ENCODE peak calls at places on chromosomes 2 and 18, in ten cellular contexts. D is BE2C, Z is hepatocyte, A is psoas muscle, U is body of pancreas, V is sigmoid colon, R is mucosa of descending colon, Y is A549, G is fibroblast of lung, K is spleen. O is an unnamed sample. For H3K4me1, the result is how much of the 10 kb centered on the place peaks cover.

GRCh38 chr2:10009811-10010781 is 33.3 kb upstream of the KLF11 start:
- DNase-seq in D (peak), Z (no peak), V (peak), G (peak), A (peak), R (peak), U (peak), K (peak), Y (no peak), O (no peak)

GRCh38 chr2:1990151-1990589 is 245.9 kb upstream of the PXDN start:
- DNase-seq in U (no peak), Y (no peak), K (no peak), R (no peak), D (no peak), Z (no peak), G (no peak), V (no peak), A (no peak), O (no peak)

GRCh38 chr2:224278531-224278930 is 123.4 kb downstream of the FAM124B start:
- DNase-seq in R (no peak), U (no peak), A (no peak), V (no peak), K (no peak), Z (no peak), G (peak), Y (no peak), D (no peak), O (no peak)

GRCh38 chr2:234241656-234242445 is 191.3 kb downstream of the SPP2 start:
- DNase-seq in D (peak), Y (peak), R (no peak), U (no peak), K (no peak), G (peak), A (no peak), Z (no peak), V (no peak), O (no peak)

GRCh38 chr2:234690569-234691225 is 193.8 kb upstream of the ARL4C start:
- DNase-seq in Z (no peak), G (peak), R (no peak), U (no peak), V (no peak), D (peak), Y (no peak), K (no peak), A (no peak), O (no peak)

GRCh38 chr2:23564618-23564967 is 179.6 kb downstream of the KLHL29 start:
- DNase-seq in Y (no peak), Z (no peak), K (no peak), G (peak), A (no peak), D (no peak), U (no peak), R (no peak), V (no peak), O (no peak)

GRCh38 chr2:187783446-187783845 is 229.2 kb upstream of the TFPI start:
- DNase-seq in R (no peak), A (no peak), G (no peak), Y (peak), V (no peak), K (no peak), Z (no peak), U (no peak), D (no peak), O (no peak)

GRCh38 chr2:215617060-215617824 is 181.4 kb upstream of the FN1 start:
- DNase-seq in Y (peak), Z (no peak), V (no peak), D (no peak), U (no peak), K (no peak), A (no peak), G (no peak), R (no peak), O (peak)

GRCh38 chr2:15548974-15549373 is 12.2 kb downstream of the NBAS start:
- DNase-seq in Z (no peak), A (no peak), D (no peak), V (no peak), Y (no peak), K (no peak), R (no peak), U (no peak), G (no peak), O (no peak)

GRCh38 chr2:106144621-106145331 is 49.3 kb downstream of the UXS1 start:
- DNase-seq in V (no peak), Y (no peak), K (no peak), Z (no peak), R (no peak), A (no peak), D (no peak), G (peak), U (no peak), O (no peak)

GRCh38 chr2:6877402-6878305 is at the start of gene RSAD2:
- DNase-seq in G (peak), D (no peak), A (no peak), V (no peak), Z (peak), R (peak), U (peak), K (peak), Y (no peak), O (no peak)

GRCh38 chr2:239328306-239329191 is 72.3 kb downstream of the HDAC4 start:
- DNase-seq in Y (no peak), K (no peak), V (peak), U (peak), G (peak), R (no peak), Z (peak), D (peak), A (peak), O (no peak)

GRCh38 chr2:71734620-71735019 is 281.3 kb downstream of the DYSF start:
- DNase-seq in R (no peak), Y (no peak), K (no peak), G (no peak), D (no peak), A (no peak), V (no peak), Z (no peak), U (no peak), O (no peak)

GRCh38 chr2:150450765-150451164 is 36.7 kb downstream of the RND3 start:
- DNase-seq in R (no peak), U (no peak), G (no peak), Z (no peak), V (no peak), Y (no peak), K (no peak), D (no peak), A (no peak), O (no peak)

GRCh38 chr2:69915050-69915945 is at the start of gene MXD1:
- DNase-seq in K (peak), U (peak), V (no peak), G (no peak), R (peak), Y (no peak), D (peak), A (peak), Z (peak), O (peak)

GRCh38 chr2:175880-176800 is 87.7 kb downstream of the SH3YL1 start:
- DNase-seq in U (no peak), Y (no peak), V (no peak), R (peak), K (no peak), D (no peak), G (no peak), A (no peak), Z (peak), O (no peak)

DNA sequence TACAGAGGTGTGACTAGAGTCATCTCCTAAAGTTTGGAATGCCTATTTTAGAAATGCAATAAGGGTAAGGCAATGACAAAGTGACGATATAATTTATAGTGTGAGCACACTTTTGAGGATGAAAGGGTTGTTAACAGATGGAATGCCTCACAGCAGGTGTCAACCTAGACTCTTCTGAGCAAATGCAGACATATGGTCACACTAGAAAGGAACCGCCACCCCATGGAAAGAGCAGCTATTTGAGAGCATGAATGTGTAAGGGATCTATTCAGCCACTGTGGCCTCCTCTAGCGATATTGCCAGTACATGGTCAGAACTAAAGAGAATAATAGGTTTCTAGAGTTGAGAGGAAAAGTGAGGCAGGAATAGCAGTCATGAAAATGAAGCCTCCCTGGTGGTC is 18.5 kb downstream of the DSG2 start:
- DNase-seq in K (no peak), V (no peak), Z (no peak), R (no peak), Y (no peak), G (no peak), D (no peak), A (no peak), U (no peak), O (no peak)
- TF ChIP-seq CTCF in K (no peak), V (no peak), Z (no peak), R (no peak), Y (no peak), G (no peak), D (no peak), A (no peak), U (no peak), O (no peak)

DNA sequence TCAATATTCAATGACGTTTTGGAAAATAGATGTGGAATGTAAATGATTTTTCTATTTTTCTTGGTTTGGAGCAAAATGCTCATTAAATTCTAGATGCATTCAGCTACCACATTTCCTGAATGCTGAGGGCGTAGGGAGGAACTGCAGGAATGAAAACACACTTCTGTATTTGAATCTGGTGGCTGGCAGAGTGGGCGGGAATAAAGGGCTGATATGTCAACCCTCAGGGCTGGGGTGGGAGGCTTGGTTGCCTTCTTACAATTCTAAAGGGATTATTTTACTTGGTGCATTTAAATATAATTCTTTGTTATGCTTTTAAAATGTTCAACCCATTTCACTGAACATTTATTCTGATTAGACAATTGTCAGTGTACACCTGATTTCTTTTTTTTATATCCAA is 26.6 kb downstream of the MYO3B start:
- DNase-seq in D (no peak), K (no peak), Z (no peak), V (no peak), U (no peak), R (no peak), Y (no peak), G (no peak), A (no peak), O (no peak)
- H3K4me3 ChIP-seq in D (no peak), K (no peak), Z (no peak), V (no peak), U (no peak), R (no peak), Y (no peak), G (no peak), A (no peak), O (no peak)

GRCh38 chr2:20186855-20187187 is 38.1 kb downstream of the SDC1 start:
- DNase-seq in G (no peak), Y (no peak), A (no peak), R (no peak), U (no peak), Z (no peak), V (no peak), D (no peak), K (no peak), O (no peak)

GRCh38 chr2:20187331-20187730 is 37.6 kb downstream of the SDC1 start:
- DNase-seq in Y (no peak), D (no peak), R (no peak), G (no peak), Z (no peak), V (no peak), U (no peak), K (no peak), A (no peak), O (no peak)

GRCh38 chr2:20188851-20189250 is 36.1 kb downstream of the SDC1 start:
- DNase-seq in R (no peak), G (no peak), Z (no peak), D (no peak), A (no peak), K (no peak), U (no peak), Y (no peak), V (no peak), O (no peak)

GRCh38 chr2:20189299-20189931 is 35.5 kb downstream of the SDC1 start:
- DNase-seq in A (no peak), R (no peak), Y (no peak), K (no peak), U (no peak), Z (no peak), V (no peak), D (no peak), G (no peak), O (no peak)

GRCh38 chr2:20188201-20188600 is 36.7 kb downstream of the SDC1 start:
- DNase-seq in D (no peak), K (no peak), Y (no peak), G (no peak), U (no peak), V (no peak), Z (no peak), R (no peak), A (no peak), O (no peak)
- H3K4me1 ChIP-seq in D (under half), K (under half), Y (half or more), G (under half), U (under half), V (under half), Z (half or more), R (under half), A (under half), O (under half)

DNA sequence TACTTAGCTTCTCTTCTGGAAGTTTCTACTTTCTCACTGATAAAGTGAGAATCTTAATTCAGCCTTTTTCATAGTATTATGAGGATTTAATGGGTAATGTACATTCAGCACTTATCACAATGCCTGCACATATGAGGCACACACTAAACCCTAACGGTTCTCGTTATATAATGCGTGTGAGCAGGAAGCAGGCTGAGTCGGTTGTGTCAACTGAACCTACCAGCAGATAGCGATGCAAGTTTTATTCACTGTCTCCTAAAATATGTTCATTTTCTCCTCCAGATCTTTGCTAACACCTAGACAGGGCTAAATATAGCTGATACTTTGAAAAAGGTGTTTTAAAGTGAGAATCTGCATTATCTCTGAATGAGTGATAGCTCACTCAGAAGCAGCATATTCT is 201.6 kb downstream of the ALPK2 start:
- DNase-seq in R (no peak), U (no peak), V (no peak), Z (no peak), A (no peak), Y (no peak), K (no peak), D (no peak), G (no peak), O (no peak)
- TF ChIP-seq CTCF in R (no peak), U (no peak), V (no peak), Z (no peak), A (no peak), Y (no peak), K (no peak), D (no peak), G (no peak), O (no peak)

DNA sequence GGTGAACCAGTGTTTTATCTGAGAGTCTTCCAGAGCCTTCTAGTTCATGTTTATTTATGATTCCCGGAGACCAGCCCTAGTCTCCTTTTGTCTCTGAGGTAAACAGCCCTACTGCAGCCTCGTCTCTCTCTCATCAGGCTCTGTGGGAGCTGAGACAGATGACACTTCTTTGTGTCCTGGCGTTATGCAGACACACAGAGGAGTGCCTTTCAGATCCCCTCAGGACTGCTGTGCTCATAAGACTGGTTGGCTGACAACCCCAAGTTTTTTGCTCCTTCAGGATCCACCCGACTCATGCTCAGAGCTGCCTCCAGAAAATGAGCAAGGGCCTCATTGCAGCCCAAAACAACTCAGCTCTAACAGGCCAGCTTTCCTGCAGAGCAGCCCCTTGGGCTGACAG is 523.8 kb upstream of the SPHKAP start:
- DNase-seq in G (no peak), A (no peak), K (no peak), Y (no peak), U (no peak), D (no peak), Z (no peak), V (no peak), R (no peak), O (no peak)
- H3K4me3 ChIP-seq in G (no peak), A (no peak), K (no peak), Y (no peak), U (no peak), D (no peak), Z (no peak), V (no peak), R (no peak), O (no peak)

GRCh38 chr2:225764346-225764745 is 364.8 kb downstream of the NYAP2 start:
- DNase-seq in K (no peak), G (peak), Z (no peak), U (no peak), A (no peak), Y (no peak), V (no peak), D (no peak), R (no peak), O (no peak)
- H3K4me1 ChIP-seq in K (under half), G (under half), Z (under half), U (under half), A (under half), Y (under half), V (under half), D (under half), R (under half), O (under half)

GRCh38 chr2:64622443-64623231 is 31.1 kb downstream of the SERTAD2 start:
- DNase-seq in Z (no peak), V (peak), D (no peak), R (no peak), K (peak), A (no peak), U (no peak), G (no peak), Y (no peak), O (no peak)
- TF ChIP-seq CTCF in Z (no peak), V (peak), D (no peak), R (no peak), K (peak), A (no peak), U (no peak), G (peak), Y (no peak), O (no peak)

GRCh38 chr2:184599875-184600227 is 1.5 kb downstream of the ZNF804A start:
- DNase-seq in G (peak), Y (no peak), A (no peak), V (no peak), K (no peak), Z (no peak), D (no peak), U (no peak), R (no peak), O (no peak)

GRCh38 chr2:184599054-184599874 is 935 bp downstream of the ZNF804A start:
- DNase-seq in D (peak), Y (no peak), G (peak), U (no peak), Z (no peak), R (peak), V (no peak), A (no peak), K (no peak), O (no peak)

GRCh38 chr2:184597571-184597980 is 753 bp upstream of the ZNF804A start:
- DNase-seq in A (peak), Y (no peak), D (peak), G (peak), Z (peak), U (peak), K (peak), R (peak), V (no peak), O (no peak)

GRCh38 chr2:184597996-184598312 is 375 bp upstream of the ZNF804A start:
- DNase-seq in V (no peak), D (no peak), U (no peak), Y (no peak), G (no peak), A (no peak), K (no peak), R (peak), Z (no peak), O (no peak)

GRCh38 chr2:184598313-184599053 is at the start of gene ZNF804A:
- DNase-seq in D (peak), V (peak), Y (no peak), A (peak), K (peak), U (peak), R (peak), G (peak), Z (peak), O (no peak)
- H3K4me3 ChIP-seq in D (peak), V (peak), Y (peak), A (peak), K (peak), U (peak), R (no peak), G (peak), Z (peak), O (no peak)

O was measured in Caco-2.